ENCODE peak calls at places on chromosomes 5 and 9, in six cellular contexts. One of them, this sample, is unnamed.

GRCh38 chr5:373710-374602 is 52.4 kb downstream of the AHRR start:
- DNase-seq in CD8-positive, alpha-beta T cell: peak; percentile 59
- DNase-seq in HCEC 1CT: peak; percentile 61
- DNase-seq in left colon: peak; percentile 38
- DNase-seq in epithelial cell of esophagus: peak; percentile 22
- DNase-seq in CD4-positive, CD25-positive, alpha-beta regulatory T cell: peak; percentile 34
- DNase-seq in this sample: peak; percentile 57

GRCh38 chr5:107217721-107218130 is 453.0 kb downstream of the EFNA5 start:
- DNase-seq in CD8-positive, alpha-beta T cell: no peak
- DNase-seq in HCEC 1CT: no peak
- DNase-seq in left colon: peak; percentile 28
- DNase-seq in epithelial cell of esophagus: peak; percentile 97
- DNase-seq in CD4-positive, CD25-positive, alpha-beta regulatory T cell: no peak
- DNase-seq in this sample: peak; percentile 78

GRCh38 chr5:95664204-95664786 is 17.7 kb downstream of the RFESD start:
- DNase-seq in CD8-positive, alpha-beta T cell: peak; percentile 32
- DNase-seq in HCEC 1CT: peak; percentile 46
- DNase-seq in left colon: no peak
- DNase-seq in epithelial cell of esophagus: peak; percentile 35
- DNase-seq in CD4-positive, CD25-positive, alpha-beta regulatory T cell: peak; percentile 36
- DNase-seq in this sample: no peak

GRCh38 chr5:57445006-57445714 is 37.5 kb downstream of the ACTBL2 start:
- DNase-seq in CD8-positive, alpha-beta T cell: no peak
- DNase-seq in HCEC 1CT: no peak
- DNase-seq in left colon: no peak
- DNase-seq in epithelial cell of esophagus: no peak
- DNase-seq in CD4-positive, CD25-positive, alpha-beta regulatory T cell: no peak
- DNase-seq in this sample: no peak

GRCh38 chr5:131379071-131379538 is 115.3 kb downstream of the CDC42SE2 start:
- DNase-seq in CD8-positive, alpha-beta T cell: no peak
- DNase-seq in HCEC 1CT: no peak
- DNase-seq in left colon: no peak
- DNase-seq in epithelial cell of esophagus: peak; percentile 8
- DNase-seq in CD4-positive, CD25-positive, alpha-beta regulatory T cell: peak; percentile 36
- DNase-seq in this sample: no peak

GRCh38 chr9:93088656-93089015 is 7.4 kb upstream of the CARD19 start:
- DNase-seq in CD8-positive, alpha-beta T cell: no peak
- DNase-seq in HCEC 1CT: no peak
- DNase-seq in left colon: no peak
- DNase-seq in epithelial cell of esophagus: no peak
- DNase-seq in CD4-positive, CD25-positive, alpha-beta regulatory T cell: no peak
- DNase-seq in this sample: no peak

GRCh38 chr9:92618633-92619225 is 51.2 kb downstream of the IPPK start:
- DNase-seq in CD8-positive, alpha-beta T cell: no peak
- DNase-seq in HCEC 1CT: no peak
- DNase-seq in left colon: no peak
- DNase-seq in epithelial cell of esophagus: no peak
- DNase-seq in CD4-positive, CD25-positive, alpha-beta regulatory T cell: no peak
- DNase-seq in this sample: no peak

GRCh38 chr5:116646611-116647289 is 72.1 kb upstream of the SEMA6A start:
- DNase-seq in CD8-positive, alpha-beta T cell: no peak
- DNase-seq in HCEC 1CT: no peak
- DNase-seq in left colon: no peak
- DNase-seq in epithelial cell of esophagus: peak; percentile 49
- DNase-seq in CD4-positive, CD25-positive, alpha-beta regulatory T cell: no peak
- DNase-seq in this sample: no peak

GRCh38 chr5:10461904-10462542 is 20.3 kb downstream of the ROPN1L start:
- DNase-seq in CD8-positive, alpha-beta T cell: no peak
- DNase-seq in HCEC 1CT: no peak
- DNase-seq in left colon: no peak
- DNase-seq in epithelial cell of esophagus: peak; percentile 27
- DNase-seq in CD4-positive, CD25-positive, alpha-beta regulatory T cell: no peak
- DNase-seq in this sample: no peak

GRCh38 chr5:62130107-62130506 is 175.9 kb upstream of the KIF2A start:
- DNase-seq in CD8-positive, alpha-beta T cell: no peak
- DNase-seq in HCEC 1CT: no peak
- DNase-seq in left colon: no peak
- DNase-seq in epithelial cell of esophagus: no peak
- DNase-seq in CD4-positive, CD25-positive, alpha-beta regulatory T cell: no peak
- DNase-seq in this sample: no peak

GRCh38 chr5:83428126-83428525 is 43.4 kb upstream of the VCAN start:
- DNase-seq in CD8-positive, alpha-beta T cell: no peak
- DNase-seq in HCEC 1CT: no peak
- DNase-seq in left colon: no peak
- DNase-seq in epithelial cell of esophagus: no peak
- DNase-seq in CD4-positive, CD25-positive, alpha-beta regulatory T cell: no peak
- DNase-seq in this sample: no peak

GRCh38 chr5:142819292-142819691 is 49.1 kb downstream of the ARHGAP26 start:
- DNase-seq in CD8-positive, alpha-beta T cell: no peak
- DNase-seq in HCEC 1CT: no peak
- DNase-seq in left colon: peak; percentile 67
- DNase-seq in epithelial cell of esophagus: peak; percentile 76
- DNase-seq in CD4-positive, CD25-positive, alpha-beta regulatory T cell: no peak
- DNase-seq in this sample: no peak

GRCh38 chr5:11455505-11455904 is 448.7 kb downstream of the CTNND2 start:
- DNase-seq in CD8-positive, alpha-beta T cell: no peak
- DNase-seq in HCEC 1CT: no peak
- DNase-seq in left colon: no peak
- DNase-seq in epithelial cell of esophagus: no peak
- DNase-seq in CD4-positive, CD25-positive, alpha-beta regulatory T cell: no peak
- DNase-seq in this sample: no peak

GRCh38 chr9:6008169-6008979 is 7.0 kb downstream of the RANBP6 start:
- DNase-seq in CD8-positive, alpha-beta T cell: peak; percentile 94
- DNase-seq in HCEC 1CT: peak; percentile 98
- DNase-seq in left colon: peak; percentile 98
- DNase-seq in epithelial cell of esophagus: peak; percentile 99
- DNase-seq in CD4-positive, CD25-positive, alpha-beta regulatory T cell: peak; percentile 95
- DNase-seq in this sample: peak; percentile 96

GRCh38 chr9:101307041-101307440 is 77.8 kb downstream of the BAAT start:
- DNase-seq in CD8-positive, alpha-beta T cell: no peak
- DNase-seq in HCEC 1CT: no peak
- DNase-seq in left colon: no peak
- DNase-seq in epithelial cell of esophagus: no peak
- DNase-seq in CD4-positive, CD25-positive, alpha-beta regulatory T cell: no peak
- DNase-seq in this sample: no peak

GRCh38 chr5:43649256-43649655 is 46.3 kb downstream of the NNT start:
- DNase-seq in CD8-positive, alpha-beta T cell: no peak
- DNase-seq in HCEC 1CT: peak; percentile 14
- DNase-seq in left colon: no peak
- DNase-seq in epithelial cell of esophagus: no peak
- DNase-seq in CD4-positive, CD25-positive, alpha-beta regulatory T cell: no peak
- DNase-seq in this sample: no peak

GRCh38 chr5:159252195-159252594 is 10.9 kb upstream of the UBLCP1 start:
- DNase-seq in CD8-positive, alpha-beta T cell: no peak
- DNase-seq in HCEC 1CT: no peak
- DNase-seq in left colon: no peak
- DNase-seq in epithelial cell of esophagus: no peak
- DNase-seq in CD4-positive, CD25-positive, alpha-beta regulatory T cell: no peak
- DNase-seq in this sample: no peak

GRCh38 chr9:33535541-33535940 is 11.5 kb downstream of the ANKRD18B start:
- DNase-seq in CD8-positive, alpha-beta T cell: no peak
- DNase-seq in HCEC 1CT: no peak
- DNase-seq in left colon: no peak
- DNase-seq in epithelial cell of esophagus: no peak
- DNase-seq in CD4-positive, CD25-positive, alpha-beta regulatory T cell: no peak
- DNase-seq in this sample: no peak